ENCODE peak calls at places on chromosomes 12 and 14, in seven cellular contexts. S is HAP-1, U is IMR-90, F is sigmoid colon, E is NB4, V is spleen, W is OCI-LY7. Q is an unnamed sample.

GRCh38 chr12:58916891-58917570 is 3.3 kb downstream of the LRIG3 start:
- DNase-seq in W (no peak), S (peak), E (no peak), F (no peak), U (peak), V (no peak), Q (peak)

GRCh38 chr14:99378782-99379214 is 101.9 kb downstream of the SETD3 start:
- DNase-seq in E (peak), W (no peak), S (no peak), F (no peak), V (no peak), U (peak), Q (peak)

GRCh38 chr14:104268725-104269436 is 130.5 kb downstream of the KIF26A start:
- DNase-seq in V (peak), U (no peak), E (no peak), F (no peak), S (no peak), W (no peak), Q (no peak)

GRCh38 chr12:29569392-29569791 is 71.9 kb upstream of the OVCH1 start:
- DNase-seq in U (no peak), S (no peak), F (no peak), W (no peak), V (no peak), E (no peak), Q (no peak)

GRCh38 chr12:53044052-53044581 is 5.7 kb upstream of the TNS2 start:
- DNase-seq in F (peak), U (no peak), S (no peak), E (peak), W (no peak), V (no peak), Q (no peak)

GRCh38 chr14:61438860-61439765 is 117.7 kb downstream of the PRKCH start:
- DNase-seq in S (no peak), E (peak), V (no peak), F (no peak), U (peak), W (no peak), Q (no peak)

GRCh38 chr12:22321620-22322019 is 12.9 kb downstream of the ST8SIA1 start:
- DNase-seq in V (peak), W (no peak), U (no peak), F (no peak), E (peak), S (no peak), Q (no peak)

GRCh38 chr12:78797201-78797931 is 67.2 kb upstream of the SYT1 start:
- DNase-seq in E (no peak), F (no peak), W (no peak), U (peak), V (no peak), S (no peak), Q (no peak)

GRCh38 chr12:76152161-76152807 is 67.8 kb upstream of the NAP1L1 start:
- DNase-seq in S (no peak), F (no peak), V (no peak), E (no peak), W (no peak), U (no peak), Q (no peak)

GRCh38 chr12:62934799-62935674 is at the start of gene PPM1H:
- DNase-seq in E (peak), F (peak), W (peak), U (peak), V (peak), S (peak), Q (no peak)

GRCh38 chr14:53356361-53357150 is 203.4 kb upstream of the DDHD1 start:
- DNase-seq in U (peak), S (no peak), W (no peak), F (no peak), V (no peak), E (no peak), Q (no peak)

GRCh38 chr12:89833337-89834252 is 125.0 kb upstream of the ATP2B1 start:
- DNase-seq in S (no peak), V (no peak), U (peak), F (no peak), E (no peak), W (no peak), Q (no peak)

GRCh38 chr14:20614038-20614840 is 23.1 kb upstream of the RNASE12 start:
- DNase-seq in F (no peak), W (no peak), V (no peak), U (no peak), S (peak), E (no peak), Q (no peak)

GRCh38 chr12:92191061-92191460 is 45.4 kb upstream of the BTG1 start:
- DNase-seq in V (no peak), W (no peak), S (no peak), F (no peak), U (peak), E (no peak), Q (no peak)

GRCh38 chr14:95156153-95156764 is 1.1 kb downstream of the DICER1 start:
- DNase-seq in E (peak), U (peak), S (no peak), W (peak), V (no peak), F (no peak), Q (no peak)

GRCh38 chr12:102406033-102406584 is 74.3 kb downstream of the IGF1 start:
- DNase-seq in E (no peak), F (peak), U (peak), S (peak), W (no peak), V (no peak), Q (no peak)

GRCh38 chr12:12779529-12779928 is 5.9 kb upstream of the APOLD1 start:
- DNase-seq in W (no peak), V (no peak), U (peak), F (no peak), E (no peak), S (no peak), Q (peak)

GRCh38 chr12:16939871-16940306 is 333.9 kb upstream of the LMO3 start:
- DNase-seq in F (no peak), W (peak), V (no peak), E (peak), U (peak), S (peak), Q (peak)

GRCh38 chr14:96629082-96629481 is 126.9 kb downstream of the PAPOLA start:
- DNase-seq in E (no peak), F (no peak), U (no peak), S (no peak), W (no peak), V (peak), Q (no peak)

GRCh38 chr14:89638888-89639287 is 221.9 kb upstream of the FOXN3 start:
- DNase-seq in W (no peak), F (no peak), E (no peak), S (no peak), V (no peak), U (no peak), Q (no peak)

GRCh38 chr12:109741970-109742372 is 28.3 kb downstream of the FAM222A start:
- DNase-seq in W (no peak), F (peak), E (no peak), V (peak), S (no peak), U (no peak), Q (no peak)

GRCh38 chr12:104049278-104050257 is at the start of gene GLT8D2:
- DNase-seq in U (peak), S (peak), F (peak), E (peak), W (no peak), V (no peak), Q (peak)

GRCh38 chr14:64684091-64684490 is 20.1 kb upstream of the PLEKHG3 start:
- DNase-seq in W (no peak), F (peak), S (no peak), U (peak), V (no peak), E (no peak), Q (peak)

GRCh38 chr12:94684416-94684815 is 34.1 kb upstream of the TMCC3 start:
- DNase-seq in W (no peak), S (no peak), V (no peak), F (no peak), E (no peak), U (no peak), Q (no peak)

GRCh38 chr12:50985322-50985721 is 33.0 kb downstream of the HIGD1C start:
- DNase-seq in V (no peak), F (peak), S (no peak), U (peak), E (no peak), W (no peak), Q (peak)

GRCh38 chr12:13222076-13222475 is 25.6 kb downstream of the EMP1 start:
- DNase-seq in V (no peak), W (no peak), S (no peak), E (no peak), F (no peak), U (no peak), Q (no peak)

GRCh38 chr14:25537846-25538455 is 488.0 kb upstream of the STXBP6 start:
- DNase-seq in U (no peak), V (no peak), F (no peak), E (peak), W (peak), S (no peak), Q (no peak)

GRCh38 chr12:130747867-130748740 is 32.0 kb upstream of the RIMBP2 start:
- DNase-seq in S (peak), E (peak), W (peak), U (peak), F (peak), V (peak), Q (peak)

GRCh38 chr12:94245984-94246383 is 97.6 kb downstream of the PLXNC1 start:
- DNase-seq in F (no peak), S (no peak), V (no peak), E (peak), U (no peak), W (no peak), Q (no peak)

GRCh38 chr12:26319511-26319910 is 124.1 kb downstream of the SSPN start:
- DNase-seq in E (no peak), F (peak), W (no peak), U (peak), V (no peak), S (no peak), Q (peak)

GRCh38 chr14:51004352-51004800 is 60.1 kb upstream of the PYGL start:
- DNase-seq in W (no peak), V (no peak), E (peak), F (peak), U (no peak), S (no peak), Q (no peak)

GRCh38 chr14:55313480-55313879 is 42.3 kb downstream of the FBXO34 start:
- DNase-seq in V (no peak), F (no peak), S (no peak), W (no peak), U (no peak), E (no peak), Q (no peak)

GRCh38 chr14:55382483-55382882 is 29.1 kb downstream of the ATG14 start:
- DNase-seq in F (no peak), V (no peak), W (no peak), U (peak), E (no peak), S (no peak), Q (no peak)

GRCh38 chr12:5220835-5221234 is 177.2 kb downstream of the KCNA5 start:
- DNase-seq in U (peak), E (no peak), F (no peak), S (no peak), V (no peak), W (no peak), Q (no peak)

GRCh38 chr12:125773033-125773432 is 707.8 kb downstream of the AACS start:
- DNase-seq in F (peak), W (peak), U (no peak), S (peak), E (peak), V (no peak), Q (no peak)

GRCh38 chr14:100611811-100612480 is 24.7 kb upstream of the BEGAIN start:
- DNase-seq in E (no peak), F (peak), S (no peak), W (no peak), U (no peak), V (no peak), Q (no peak)

GRCh38 chr12:106234513-106234912 is 13.3 kb downstream of the CKAP4 start:
- DNase-seq in V (no peak), S (no peak), F (no peak), W (no peak), U (peak), E (no peak), Q (no peak)

GRCh38 chr14:36514278-36515104 is 5.5 kb downstream of the NKX2-1 start:
- DNase-seq in E (no peak), F (no peak), S (no peak), V (no peak), U (no peak), W (no peak), Q (no peak)

DNA sequence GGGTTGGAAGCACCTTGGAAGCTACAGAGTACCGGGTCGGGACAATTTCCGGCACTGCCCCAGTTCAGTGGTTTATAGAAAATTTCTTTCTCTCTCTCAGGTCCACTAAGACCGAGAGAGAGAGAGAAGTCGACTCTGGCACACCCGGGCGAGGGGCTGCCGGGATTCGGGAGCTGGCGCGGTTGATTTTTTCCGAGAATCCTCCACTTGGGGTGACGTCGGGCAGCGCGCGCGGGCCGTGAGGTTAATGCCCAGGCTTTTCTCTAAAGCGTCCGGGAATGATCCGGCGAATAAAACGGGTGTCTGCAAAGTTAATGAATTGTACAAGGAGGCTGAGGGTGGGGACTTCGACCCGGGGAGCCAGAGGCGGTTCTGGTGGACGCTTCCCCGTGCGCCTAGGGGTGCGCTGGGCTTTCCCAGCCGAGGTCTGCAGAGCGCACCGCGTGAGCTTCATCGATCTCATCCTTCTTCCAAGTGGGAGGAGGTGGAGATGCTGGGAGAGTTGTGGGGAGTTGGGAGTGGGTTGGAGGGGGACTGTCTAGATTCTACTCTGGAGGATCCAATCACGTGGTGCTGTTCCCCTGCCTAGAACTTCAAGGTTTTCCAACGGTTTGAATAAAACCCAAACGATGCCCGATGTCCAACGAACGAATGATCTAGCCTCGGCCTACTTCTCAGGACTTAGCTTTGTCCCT is 51.9 kb upstream of the TBX3 start:
- DNase-seq in U (no peak), F (no peak), S (no peak), V (no peak), W (no peak), E (no peak), Q (no peak)
- H3K4me3 ChIP-seq in U (no peak), F (no peak), S (no peak), V (no peak), W (no peak), E (no peak), Q (no peak)

GRCh38 chr14:30270200-30271161 is 288.5 kb upstream of the G2E3 start:
- DNase-seq in F (peak), W (peak), V (peak), S (peak), U (peak), E (peak), Q (peak)
- H3K4me3 ChIP-seq in F (no peak), W (no peak), V (no peak), S (no peak), U (peak), E (no peak), Q (peak)

DNA sequence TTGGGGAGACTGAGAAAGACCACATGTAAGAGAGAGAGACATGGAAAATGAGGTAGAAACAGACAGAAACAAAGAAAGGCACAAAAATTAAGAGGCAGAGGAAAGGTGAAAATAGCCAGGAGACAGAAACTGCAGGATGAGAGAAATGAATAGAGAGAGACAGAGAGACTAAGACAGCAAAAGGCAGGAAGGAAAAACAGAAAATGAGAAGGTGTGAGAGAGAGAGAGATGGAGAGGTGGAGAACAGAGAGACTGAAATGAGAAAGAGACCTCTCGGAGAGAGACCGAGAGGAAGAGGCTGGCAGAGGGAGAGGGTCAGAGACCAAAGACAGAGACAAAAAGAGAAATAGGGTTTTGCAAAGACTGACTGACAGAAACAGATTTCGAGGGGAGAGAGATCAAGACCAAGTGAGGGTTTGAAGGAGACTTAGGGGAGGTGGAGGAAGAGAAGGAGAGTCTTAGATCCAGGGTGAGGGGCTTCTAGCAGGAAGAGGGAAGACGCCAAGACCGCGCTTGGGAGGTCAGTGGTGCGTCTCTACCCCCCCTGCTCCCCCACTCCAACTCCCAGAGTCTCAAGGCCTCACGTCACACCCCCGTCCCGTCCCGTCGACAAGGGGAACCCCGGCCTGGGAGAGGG is 1.1 kb upstream of the AQP5 start:
- DNase-seq in S (no peak), V (no peak), F (no peak), W (no peak), E (no peak), U (no peak), Q (no peak)
- H3K4me3 ChIP-seq in S (no peak), V (no peak), F (no peak), W (no peak), E (peak), U (no peak), Q (no peak)

GRCh38 chr12:1203735-1204019 is 212.7 kb downstream of the ERC1 start:
- DNase-seq in E (no peak), V (no peak), F (no peak), W (peak), U (no peak), S (no peak), Q (no peak)

GRCh38 chr12:1207276-1207675 is 216.3 kb downstream of the ERC1 start:
- DNase-seq in V (no peak), W (peak), F (no peak), E (no peak), S (no peak), U (no peak), Q (no peak)

GRCh38 chr12:1204581-1205121 is 213.6 kb downstream of the ERC1 start:
- DNase-seq in S (peak), E (no peak), W (peak), U (no peak), F (no peak), V (no peak), Q (no peak)

GRCh38 chr12:1205512-1206060 is 214.6 kb downstream of the ERC1 start:
- DNase-seq in S (no peak), W (peak), U (peak), E (no peak), F (no peak), V (no peak), Q (no peak)

GRCh38 chr12:1206118-1206734 is 215.2 kb downstream of the ERC1 start:
- DNase-seq in S (no peak), V (no peak), F (no peak), U (no peak), W (peak), E (no peak), Q (no peak)
- H3K4me3 ChIP-seq in S (no peak), V (no peak), F (no peak), U (no peak), W (peak), E (no peak), Q (no peak)

GRCh38 chr12:3084742-3085141 is 7.6 kb downstream of the TSPAN9 start:
- DNase-seq in E (no peak), W (no peak), U (no peak), V (peak), S (no peak), F (no peak), Q (no peak)

GRCh38 chr12:3087758-3088157 is 10.6 kb downstream of the TSPAN9 start:
- DNase-seq in U (no peak), S (no peak), V (peak), W (no peak), F (no peak), E (no peak), Q (no peak)

GRCh38 chr12:3085341-3086125 is 8.4 kb downstream of the TSPAN9 start:
- DNase-seq in U (no peak), V (peak), S (no peak), W (no peak), E (no peak), F (no peak), Q (no peak)

GRCh38 chr12:3088251-3088650 is 11.1 kb downstream of the TSPAN9 start:
- DNase-seq in S (no peak), W (no peak), V (no peak), E (no peak), U (no peak), F (no peak), Q (no peak)

GRCh38 chr12:3086729-3087323 is 9.6 kb downstream of the TSPAN9 start:
- DNase-seq in F (no peak), V (no peak), S (no peak), E (no peak), U (no peak), W (no peak), Q (no peak)
- H3K4me3 ChIP-seq in F (no peak), V (no peak), S (no peak), E (no peak), U (no peak), W (no peak), Q (no peak)

GRCh38 chr12:7917392-7918267 is 18.4 kb downstream of the SLC2A3 start:
- DNase-seq in U (no peak), W (no peak), F (no peak), E (no peak), V (no peak), S (no peak), Q (no peak)
- H3K4me3 ChIP-seq in U (no peak), W (no peak), F (no peak), E (no peak), V (no peak), S (no peak), Q (no peak)

Q was measured in skeletal muscle cell.